ENCODE peak calls at places on chromosomes 16 and 17, in eight cellular contexts. V is IMR-90; G is adrenal gland; D is transverse colon; E is CD4-positive, alpha-beta T cell; T is esophagus squamous epithelium; R is RWPE1; P is heart right ventricle. Z is an unnamed sample.

GRCh38 chr17:82035956-82036633 is 1.4 kb downstream of the DCXR start:
- DNase-seq in V (no peak), G (no peak), D (no peak), E (no peak), T (no peak), R (no peak), P (no peak), Z (no peak)

GRCh38 chr17:3740611-3741073 is 16.9 kb downstream of the HASPIN start:
- DNase-seq in V (no peak), G (no peak), D (peak; percentile 28), E (no peak), T (no peak), R (no peak), P (no peak), Z (no peak)

GRCh38 chr16:84052071-84052622 is 9.6 kb upstream of the SLC38A8 start:
- DNase-seq in V (no peak), G (no peak), D (no peak), E (no peak), T (no peak), R (no peak), P (no peak), Z (no peak)

GRCh38 chr17:29103341-29103740 is 60.4 kb downstream of the PIPOX start:
- DNase-seq in V (no peak), G (no peak), D (no peak), E (no peak), T (no peak), R (no peak), P (no peak), Z (no peak)

GRCh38 chr17:39696731-39697130 is 3.1 kb upstream of the ERBB2 start:
- DNase-seq in V (no peak), G (no peak), D (no peak), E (no peak), T (no peak), R (no peak), P (no peak), Z (no peak)

GRCh38 chr16:512802-513201 is 14.7 kb upstream of the CAPN15 start:
- DNase-seq in V (no peak), G (no peak), D (no peak), E (no peak), T (no peak), R (no peak), P (no peak), Z (no peak)

GRCh38 chr17:31534223-31534888 is 142.9 kb downstream of the RAB11FIP4 start:
- DNase-seq in V (peak; percentile 22), G (no peak), D (no peak), E (no peak), T (no peak), R (no peak), P (no peak), Z (no peak)

GRCh38 chr16:89505204-89506112 is 2.7 kb upstream of the SPG7 start:
- DNase-seq in V (peak; percentile 93), G (peak; percentile 98), D (peak; percentile 97), E (peak; percentile 83), T (peak; percentile 74), R (peak; percentile 84), P (peak; percentile 82), Z (peak; percentile 94)

GRCh38 chr16:8868272-8869211 is at the start of gene CARHSP1:
- DNase-seq in V (peak; percentile 79), G (peak; percentile 87), D (peak; percentile 90), E (peak; percentile 64), T (peak; percentile 57), R (peak; percentile 98), P (peak; percentile 86), Z (peak; percentile 92)

GRCh38 chr17:29891131-29891530 is 38.9 kb downstream of the SSH2 start:
- DNase-seq in V (no peak), G (no peak), D (no peak), E (no peak), T (no peak), R (no peak), P (no peak), Z (no peak)

GRCh38 chr17:81254955-81255717 is 16.0 kb downstream of the NDUFAF8 start:
- DNase-seq in V (peak; percentile 82), G (peak; percentile 57), D (peak; percentile 87), E (no peak), T (no peak), R (peak; percentile 82), P (peak; percentile 85), Z (peak; percentile 88)

GRCh38 chr17:10099051-10099571 is 99.3 kb downstream of the GAS7 start:
- DNase-seq in V (peak; percentile 57), G (no peak), D (no peak), E (no peak), T (no peak), R (peak; percentile 32), P (no peak), Z (no peak)

GRCh38 chr17:30831257-30831656 is 509 bp upstream of the ATAD5 start:
- DNase-seq in V (peak; percentile 5), G (no peak), D (no peak), E (no peak), T (no peak), R (no peak), P (no peak), Z (no peak)

GRCh38 chr17:45031231-45032149 is 19.9 kb downstream of the DCAKD start:
- DNase-seq in V (no peak), G (no peak), D (no peak), E (no peak), T (no peak), R (no peak), P (no peak), Z (no peak)

DNA sequence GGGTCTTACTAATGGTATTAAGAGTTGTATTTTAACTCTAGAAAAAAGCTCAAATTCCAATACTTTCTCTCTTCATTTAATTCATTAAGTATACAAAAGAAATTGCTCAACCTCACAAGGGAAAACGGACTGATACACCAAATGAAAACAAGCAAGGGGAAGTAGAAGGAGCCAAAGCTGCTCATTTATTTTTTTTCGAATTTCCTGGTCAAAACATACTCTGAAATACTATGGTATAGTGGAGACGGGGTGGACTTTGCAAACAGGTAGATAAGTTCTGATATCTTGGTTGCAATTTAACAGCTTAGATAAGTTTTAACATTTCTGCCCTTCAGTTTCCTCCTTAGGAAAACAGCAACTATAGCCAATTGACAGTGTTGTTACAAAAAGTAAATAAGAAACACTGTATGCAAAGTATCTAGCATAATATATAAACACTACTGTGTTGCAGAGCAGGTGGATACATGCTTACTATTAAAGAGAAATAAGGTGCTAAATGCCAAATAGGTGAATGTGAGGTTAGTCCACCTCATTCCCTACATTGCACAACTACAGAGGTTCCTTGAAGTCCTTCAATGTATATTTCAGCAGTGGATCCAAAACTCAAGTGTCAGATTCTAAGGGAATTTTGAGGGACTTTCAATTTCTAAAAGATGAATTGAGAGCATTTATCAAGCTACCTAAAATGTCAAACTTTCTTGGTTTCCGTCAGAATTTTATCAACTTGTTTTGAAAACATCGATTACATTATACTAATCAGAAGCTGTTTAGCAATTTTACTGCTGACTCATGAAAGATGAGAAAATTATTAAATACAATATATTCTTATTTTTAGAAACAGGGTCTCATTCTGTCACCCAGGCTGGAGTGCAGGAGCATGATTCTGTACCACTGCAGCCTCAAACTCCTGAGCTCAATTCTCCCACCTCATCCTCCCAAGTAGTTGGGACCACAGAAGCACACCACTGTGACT is 11.0 kb downstream of the CCDC47 start:
- DNase-seq in V (no peak), G (no peak), D (no peak), E (no peak), T (no peak), R (no peak), P (no peak), Z (no peak)
- H3K27ac ChIP-seq in V (no peak overlapping the region), G (no peak overlapping the region), D (peak overlapping the region; percentile 60), E (no peak overlapping the region), T (no peak overlapping the region), R (peak overlapping the region; percentile 22), P (no peak overlapping the region), Z (no peak overlapping the region)

DNA sequence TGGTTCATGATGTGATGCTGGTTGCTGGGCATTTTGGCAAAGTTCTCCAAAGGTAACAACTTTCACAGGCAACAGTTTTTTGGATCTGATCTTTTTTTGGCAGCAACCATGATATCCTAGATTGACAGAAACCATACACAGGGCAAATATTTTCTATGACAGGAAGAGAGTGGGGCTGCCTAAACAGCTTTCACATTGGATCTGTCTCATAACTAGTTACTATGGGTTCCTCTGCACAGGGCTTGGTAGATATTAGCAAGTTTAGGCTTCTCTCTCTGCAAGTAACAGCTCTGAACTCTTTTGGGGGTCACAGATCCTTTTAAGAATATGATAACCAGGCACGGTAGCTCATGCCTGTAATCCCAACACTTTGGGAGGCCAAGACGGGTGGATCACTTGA is 28.6 kb downstream of the COG4 start:
- DNase-seq in V (no peak), G (no peak), D (no peak), E (no peak), T (no peak), R (no peak), P (no peak), Z (no peak)
- H3K27ac ChIP-seq in V (no peak overlapping the region), G (no peak overlapping the region), D (no peak overlapping the region), E (no peak overlapping the region), T (no peak overlapping the region), R (no peak overlapping the region), P (no peak overlapping the region), Z (no peak overlapping the region)

DNA sequence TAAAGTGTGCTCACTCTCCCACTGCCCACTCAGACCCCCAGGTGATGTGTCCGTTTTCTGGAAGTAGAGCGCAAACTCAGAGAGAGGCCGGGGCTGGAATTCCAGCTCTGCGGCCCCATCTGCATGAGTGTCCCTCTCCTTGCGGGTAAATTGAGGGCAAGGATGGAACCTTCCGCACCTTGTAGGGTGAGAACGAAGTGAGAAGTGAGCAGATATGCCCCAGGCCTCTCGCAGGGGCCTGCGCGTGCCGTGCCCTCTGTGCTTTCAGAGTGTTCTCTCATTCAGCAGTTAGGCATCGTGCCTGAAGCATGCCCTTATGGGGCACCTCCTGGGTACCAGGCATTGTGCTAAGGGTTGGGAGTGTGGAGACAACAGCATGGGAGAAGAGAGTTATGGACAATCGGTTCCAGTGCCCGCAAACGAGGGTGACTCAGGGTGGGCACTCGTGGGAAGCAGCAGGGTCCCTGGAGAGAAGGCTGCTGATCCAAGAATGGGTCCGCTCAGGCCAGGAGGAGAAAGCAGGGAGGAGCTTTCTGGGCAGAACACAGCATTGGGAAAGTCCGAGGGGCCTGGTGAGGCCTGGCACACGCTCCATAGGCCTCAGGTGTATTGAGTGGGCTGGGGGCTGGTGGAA is 23.8 kb downstream of the CMIP start:
- DNase-seq in V (no peak), G (no peak), D (no peak), E (no peak), T (no peak), R (no peak), P (no peak), Z (no peak)
- H3K27ac ChIP-seq in V (no peak overlapping the region), G (no peak overlapping the region), D (peak overlapping the region; percentile 59), E (no peak overlapping the region), T (no peak overlapping the region), R (peak overlapping the region; percentile 7), P (no peak overlapping the region), Z (no peak overlapping the region)

DNA sequence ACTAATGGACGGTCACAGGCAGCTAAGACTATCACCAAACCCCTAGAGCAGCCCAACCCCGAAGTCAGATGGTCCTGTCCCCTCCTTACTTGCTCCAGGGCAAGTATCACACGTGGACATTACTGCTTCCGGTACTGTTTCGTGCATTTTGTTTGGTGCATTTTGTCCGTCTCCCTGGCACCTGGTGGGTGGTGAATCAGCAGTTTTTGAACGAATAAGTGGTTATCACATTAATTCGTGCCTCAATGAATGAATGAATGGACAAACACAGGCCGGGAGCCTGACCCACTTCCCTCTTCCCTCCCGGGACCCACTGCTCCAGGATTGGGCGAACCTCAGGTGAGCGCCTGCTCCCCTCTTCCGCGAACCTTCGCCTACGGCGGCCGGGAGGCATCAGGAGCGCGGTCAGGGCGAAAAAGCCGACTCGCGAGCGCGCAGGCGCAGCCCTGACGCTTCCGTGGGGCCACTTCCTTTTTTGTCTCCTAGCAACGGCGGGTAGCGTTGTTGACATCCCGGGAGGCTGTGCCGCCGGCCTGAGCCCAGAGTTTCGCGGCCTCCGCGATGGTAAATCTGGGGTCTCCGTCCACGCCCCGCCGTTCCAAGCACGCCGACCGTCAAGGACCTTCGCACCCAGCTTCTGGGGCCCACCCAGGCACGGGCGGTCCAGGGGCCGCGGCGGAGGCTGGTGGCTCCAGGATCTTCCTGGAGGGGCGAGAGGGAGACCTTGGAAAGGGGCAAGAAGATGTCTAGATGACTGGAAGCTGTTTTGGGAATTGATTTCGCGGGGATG is at the start of gene DYNLRB2:
- DNase-seq in V (peak; percentile 84), G (peak; percentile 95), D (peak; percentile 95), E (peak; percentile 85), T (peak; percentile 65), R (peak; percentile 87), P (peak; percentile 94), Z (peak; percentile 97)
- H3K27ac ChIP-seq in V (no peak within 1 kb of the TSS), G (no peak within 1 kb of the TSS), D (peak within 1 kb of the TSS; percentile 66), E (peak within 1 kb of the TSS; percentile 36), T (peak within 1 kb of the TSS; percentile 77), R (peak within 1 kb of the TSS; percentile 56), P (no peak within 1 kb of the TSS), Z (no peak within 1 kb of the TSS)

Z was measured in aorta.